ENCODE peak calls at places on chromosomes 3 and 15, in nine cellular contexts. O is ovary, T is H1, U is A549, P is stomach, Y is sigmoid colon, I is heart left ventricle, M is IMR-90, G is HCT116. S is an unnamed sample. For H3K4me1, the result is how much of the 10 kb centered on the place peaks cover.

GRCh38 chr3:172391592-172392302 is 56.5 kb downstream of the GHSR start:
- DNase-seq in O (no peak), T (no peak), U (no peak), P (no peak), Y (no peak), I (no peak), M (peak), G (no peak), S (no peak)

GRCh38 chr3:129087138-129087702 is 26.6 kb downstream of the GP9 start:
- DNase-seq in O (peak), T (no peak), U (no peak), P (peak), Y (peak), I (no peak), M (peak), G (no peak), S (peak)

GRCh38 chr3:100538339-100538706 is 45.9 kb downstream of the TMEM45A start:
- DNase-seq in O (no peak), T (no peak), U (no peak), P (no peak), Y (no peak), I (no peak), M (peak), G (no peak), S (no peak)

GRCh38 chr3:13598926-13599886 is 50.3 kb downstream of the FBLN2 start:
- DNase-seq in O (no peak), T (no peak), U (peak), P (no peak), Y (peak), I (no peak), M (peak), G (no peak), S (no peak)

GRCh38 chr15:42876224-42876623 is 44.4 kb downstream of the TTBK2 start:
- DNase-seq in O (no peak), T (no peak), U (no peak), P (no peak), Y (no peak), I (no peak), M (no peak), G (no peak), S (no peak)

GRCh38 chr3:463793-464192 is 267.2 kb downstream of the CHL1 start:
- DNase-seq in O (no peak), T (no peak), U (no peak), P (no peak), Y (no peak), I (no peak), M (no peak), G (no peak), S (no peak)

GRCh38 chr3:173958805-173959204 is 561.3 kb downstream of the NLGN1 start:
- DNase-seq in O (no peak), T (no peak), U (no peak), P (no peak), Y (no peak), I (no peak), M (no peak), G (no peak), S (no peak)

GRCh38 chr15:90818251-90819210 is 49.9 kb upstream of the FURIN start:
- DNase-seq in O (no peak), T (no peak), U (no peak), P (peak), Y (peak), I (peak), M (no peak), G (no peak), S (no peak)

GRCh38 chr3:187852842-187853727 is 107.8 kb upstream of the BCL6 start:
- DNase-seq in O (no peak), T (no peak), U (peak), P (no peak), Y (no peak), I (no peak), M (peak), G (no peak), S (no peak)

GRCh38 chr15:73941871-73942635 is 15.8 kb downstream of the LOXL1 start:
- DNase-seq in O (no peak), T (no peak), U (no peak), P (no peak), Y (peak), I (peak), M (no peak), G (no peak), S (no peak)

GRCh38 chr3:72347819-72348319 is 500.4 kb downstream of the SHQ1 start:
- DNase-seq in O (no peak), T (no peak), U (no peak), P (peak), Y (peak), I (peak), M (no peak), G (no peak), S (peak)

GRCh38 chr3:8301977-8302589 is 199.5 kb upstream of the LMCD1 start:
- DNase-seq in O (no peak), T (no peak), U (peak), P (no peak), Y (no peak), I (no peak), M (peak), G (peak), S (no peak)

GRCh38 chr3:107521466-107522059 is 1.2 kb upstream of the BBX start:
- DNase-seq in O (no peak), T (no peak), U (no peak), P (no peak), Y (no peak), I (no peak), M (no peak), G (no peak), S (no peak)

GRCh38 chr3:174442317-174442682 is 416.8 kb upstream of the NAALADL2 start:
- DNase-seq in O (no peak), T (no peak), U (no peak), P (no peak), Y (no peak), I (no peak), M (no peak), G (no peak), S (no peak)

GRCh38 chr15:26449296-26449695 is 323.6 kb downstream of the GABRB3 start:
- DNase-seq in O (no peak), T (peak), U (peak), P (no peak), Y (no peak), I (no peak), M (no peak), G (no peak), S (no peak)

GRCh38 chr15:70376031-70376928 is 278.6 kb upstream of the TLE3 start:
- DNase-seq in O (no peak), T (no peak), U (no peak), P (peak), Y (peak), I (no peak), M (no peak), G (no peak), S (no peak)

GRCh38 chr15:48250640-48251076 is 44.6 kb downstream of the SLC12A1 start:
- DNase-seq in O (peak), T (peak), U (peak), P (no peak), Y (no peak), I (no peak), M (peak), G (peak), S (peak)

GRCh38 chr3:149736180-149737100 is 15.8 kb downstream of the COMMD2 start:
- DNase-seq in O (no peak), T (no peak), U (peak), P (no peak), Y (no peak), I (no peak), M (peak), G (peak), S (no peak)

GRCh38 chr3:141366285-141367037 is 1.8 kb upstream of the ZBTB38 start:
- DNase-seq in O (no peak), T (no peak), U (peak), P (peak), Y (peak), I (no peak), M (peak), G (peak), S (peak)
- TF ChIP-seq POLR2A in O (no peak), T (no peak), U (no peak), P (no peak), Y (no peak), I (no peak), M (no peak), G (no peak), S (no peak)

DNA sequence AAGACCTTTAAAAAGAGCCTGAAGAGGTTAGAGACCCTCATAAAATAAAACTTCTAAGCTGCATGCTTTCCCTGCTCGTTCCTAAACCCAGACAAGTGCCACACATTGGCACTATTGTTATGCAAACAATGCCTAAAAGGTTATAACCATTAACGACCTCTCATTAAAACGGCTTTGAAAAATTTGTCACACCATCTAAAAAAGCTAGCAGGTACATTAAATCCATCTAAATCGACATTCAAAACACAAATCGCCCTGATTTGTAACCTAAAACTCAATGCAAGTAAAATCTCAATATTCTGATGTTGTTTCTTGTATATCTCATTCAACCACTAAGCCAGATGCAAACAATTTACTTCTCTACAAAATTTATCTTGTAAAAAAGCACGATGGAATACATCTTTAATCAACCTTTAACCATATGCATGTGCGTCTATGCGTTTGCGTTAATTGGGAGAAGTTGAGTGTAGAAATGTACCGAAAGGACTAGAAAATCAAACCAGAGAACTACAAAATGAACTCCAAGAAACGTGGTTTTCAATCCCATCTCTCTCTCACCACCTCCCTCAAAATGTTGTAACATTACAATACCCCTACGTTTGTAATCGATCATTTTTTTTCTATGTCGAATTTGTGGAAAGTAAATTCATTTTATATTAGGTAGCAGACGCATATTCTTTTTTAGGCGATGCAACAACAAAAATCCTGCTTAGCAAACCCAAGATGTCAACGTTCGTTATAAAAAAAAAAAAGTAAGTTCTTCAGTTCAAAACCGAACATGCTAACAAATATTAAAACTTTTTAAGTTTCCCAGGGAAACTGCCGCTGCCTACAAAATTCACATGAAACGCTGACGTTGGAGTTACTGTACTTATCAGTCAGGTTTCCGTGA is 1.1 kb downstream of the ALDH1A2 start:
- DNase-seq in O (no peak), T (no peak), U (no peak), P (no peak), Y (no peak), I (no peak), M (no peak), G (no peak), S (no peak)
- H3K27ac ChIP-seq in O (no peak), T (no peak), U (no peak), P (no peak), Y (no peak), I (peak), M (no peak), G (no peak), S (peak)

GRCh38 chr15:52261026-52261425 is 34.6 kb downstream of the MYO5C start:
- DNase-seq in O (no peak), T (no peak), U (no peak), P (no peak), Y (no peak), I (no peak), M (no peak), G (no peak), S (no peak)

GRCh38 chr15:52258461-52258860 is 37.1 kb downstream of the MYO5C start:
- DNase-seq in O (no peak), T (no peak), U (no peak), P (no peak), Y (no peak), I (no peak), M (no peak), G (no peak), S (no peak)

GRCh38 chr15:52257734-52258062 is 37.9 kb downstream of the MYO5C start:
- DNase-seq in O (no peak), T (no peak), U (no peak), P (no peak), Y (no peak), I (no peak), M (peak), G (no peak), S (no peak)

GRCh38 chr15:52261498-52262242 is 33.9 kb downstream of the MYO5C start:
- DNase-seq in O (no peak), T (peak), U (peak), P (peak), Y (peak), I (no peak), M (peak), G (peak), S (peak)

DNA sequence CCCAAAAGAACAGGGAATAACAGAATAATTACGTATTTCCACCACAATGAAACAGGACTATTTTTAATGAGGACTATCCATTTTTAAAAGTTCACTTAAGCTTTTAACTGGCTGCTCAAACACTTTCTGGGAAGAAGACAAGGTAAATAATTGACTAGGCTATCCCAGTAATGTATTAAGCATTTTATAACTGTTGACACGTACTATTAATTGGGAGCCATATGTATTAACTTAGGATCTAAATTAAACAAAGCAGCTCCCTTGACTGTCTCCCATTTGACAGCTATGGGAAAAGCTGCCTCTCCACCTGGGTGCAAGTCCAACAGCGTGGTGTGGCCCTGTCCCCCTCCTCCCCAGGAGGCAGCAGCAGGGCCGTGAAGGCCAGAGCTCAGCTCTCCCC is 36.1 kb downstream of the MYO5C start:
- DNase-seq in O (no peak), T (no peak), U (no peak), P (no peak), Y (no peak), I (no peak), M (no peak), G (no peak), S (no peak)
- H3K4me1 ChIP-seq in O (under half), T (under half), U (under half), P (under half), Y (under half), I (under half), M (under half), G (under half), S (under half)

GRCh38 chr3:52053307-52054304 is 2.8 kb downstream of the DUSP7 start:
- DNase-seq in O (peak), T (no peak), U (no peak), P (no peak), Y (no peak), I (no peak), M (peak), G (no peak), S (peak)

GRCh38 chr3:52050571-52050970 is 5.8 kb downstream of the DUSP7 start:
- DNase-seq in O (no peak), T (no peak), U (no peak), P (no peak), Y (no peak), I (no peak), M (no peak), G (no peak), S (no peak)

GRCh38 chr3:52054689-52055511 is 1.5 kb downstream of the DUSP7 start:
- DNase-seq in O (peak), T (no peak), U (no peak), P (no peak), Y (no peak), I (no peak), M (peak), G (no peak), S (no peak)

GRCh38 chr3:52051444-52051843 is 4.9 kb downstream of the DUSP7 start:
- DNase-seq in O (no peak), T (no peak), U (no peak), P (no peak), Y (no peak), I (no peak), M (no peak), G (no peak), S (peak)

DNA sequence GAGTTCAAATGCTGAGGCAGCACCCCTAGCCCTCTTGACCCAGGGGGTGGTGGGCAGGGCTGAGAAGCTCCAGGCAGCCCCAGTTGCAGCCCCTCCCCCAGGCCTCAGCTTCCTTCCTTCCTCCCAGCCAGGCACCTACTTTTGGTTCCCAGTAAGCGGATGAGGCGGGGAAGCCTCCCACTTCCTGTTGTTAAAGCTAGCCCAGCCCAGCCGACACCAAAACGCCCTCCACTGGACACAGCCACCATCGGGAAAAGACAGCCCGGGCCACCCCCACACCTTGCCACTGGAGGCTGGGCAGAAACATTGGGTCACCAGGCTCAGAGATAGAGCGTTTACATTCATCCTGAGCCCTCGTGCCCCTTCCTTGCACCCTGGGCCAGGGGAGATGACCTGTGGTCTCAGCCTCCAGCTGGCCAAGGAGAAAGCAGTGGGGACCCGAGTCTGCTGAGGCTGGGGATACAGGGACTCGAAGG is 3.5 kb downstream of the DUSP7 start:
- DNase-seq in O (peak), T (no peak), U (peak), P (peak), Y (peak), I (peak), M (peak), G (no peak), S (peak)
- TF ChIP-seq POLR2A in O (no peak), T (no peak), U (no peak), P (no peak), Y (no peak), I (no peak), M (no peak), G (no peak), S (no peak)

S was measured in testis.